ENCODE peak calls at places on chromosome 3, in four cellular contexts. J, I, F and R are unnamed samples.

GRCh38 chr3:198113219-198114053 is 153.4 kb downstream of the LMLN start:
- DNase-seq in J (no peak), I (peak), F (no peak), R (no peak)

GRCh38 chr3:89380006-89380405 is 272.6 kb downstream of the EPHA3 start:
- DNase-seq in J (no peak), I (no peak), F (peak), R (peak)

GRCh38 chr3:142977399-142977728 is 13.9 kb upstream of the PAQR9 start:
- DNase-seq in J (no peak), I (no peak), F (peak), R (no peak)

GRCh38 chr3:15007681-15008141 is 57.4 kb downstream of the MRPS25 start:
- DNase-seq in J (peak), I (no peak), F (peak), R (peak)

GRCh38 chr3:184289426-184289938 is 9.6 kb upstream of the PSMD2 start:
- DNase-seq in J (no peak), I (peak), F (peak), R (peak)

GRCh38 chr3:183548262-183548769 is 7.2 kb downstream of the KLHL6 start:
- DNase-seq in J (no peak), I (no peak), F (peak), R (peak)

GRCh38 chr3:82179291-82179690 is 417.8 kb upstream of the GBE1 start:
- DNase-seq in J (no peak), I (no peak), F (no peak), R (no peak)

GRCh38 chr3:161149529-161149928 is 44.4 kb upstream of the B3GALNT1 start:
- DNase-seq in J (no peak), I (no peak), F (no peak), R (peak)

GRCh38 chr3:18513091-18513490 is 88.0 kb upstream of the SATB1 start:
- DNase-seq in J (no peak), I (no peak), F (no peak), R (no peak)

GRCh38 chr3:155282416-155283091 is 10.9 kb downstream of the STRIT1 start:
- DNase-seq in J (no peak), I (no peak), F (peak), R (no peak)

GRCh38 chr3:37731895-37732294 is 129.8 kb upstream of the CTDSPL start:
- DNase-seq in J (no peak), I (no peak), F (no peak), R (no peak)

GRCh38 chr3:50550079-50550736 is 17.3 kb downstream of the C3orf18 start:
- DNase-seq in J (no peak), I (peak), F (peak), R (no peak)

GRCh38 chr3:160801386-160802118 is 45.5 kb downstream of the PPM1L start:
- DNase-seq in J (peak), I (no peak), F (peak), R (peak)

GRCh38 chr3:37944243-37944955 is 46.2 kb upstream of the VILL start:
- DNase-seq in J (no peak), I (no peak), F (no peak), R (no peak)

GRCh38 chr3:194134757-194135515 is 1.0 kb upstream of the HES1 start:
- DNase-seq in J (peak), I (peak), F (peak), R (peak)

GRCh38 chr3:125602752-125603649 is 7.7 kb upstream of the OSBPL11 start:
- DNase-seq in J (no peak), I (no peak), F (peak), R (peak)

GRCh38 chr3:189144645-189145044 is 27.1 kb upstream of the TPRG1 start:
- DNase-seq in J (no peak), I (no peak), F (peak), R (no peak)

GRCh38 chr3:61387817-61388216 is 136.6 kb upstream of the FHIT start:
- DNase-seq in J (no peak), I (no peak), F (no peak), R (no peak)

GRCh38 chr3:125389282-125389681 is 14.2 kb upstream of the ZNF148 start:
- DNase-seq in J (no peak), I (no peak), F (no peak), R (no peak)

GRCh38 chr3:187714404-187714979 is 12.1 kb upstream of the RTP2 start:
- DNase-seq in J (peak), I (no peak), F (peak), R (peak)

GRCh38 chr3:73575519-73575918 is 49.2 kb downstream of the PDZRN3 start:
- DNase-seq in J (no peak), I (no peak), F (no peak), R (no peak)

GRCh38 chr3:32856355-32856889 is 38.6 kb downstream of the TRIM71 start:
- DNase-seq in J (no peak), I (no peak), F (no peak), R (peak)

GRCh38 chr3:165081183-165081582 is 2.9 kb upstream of the SI start:
- DNase-seq in J (no peak), I (no peak), F (no peak), R (no peak)

GRCh38 chr3:134054881-134055280 is 25.2 kb upstream of the SLCO2A1 start:
- DNase-seq in J (no peak), I (peak), F (no peak), R (no peak)

GRCh38 chr3:184082465-184082864 is 14.4 kb upstream of the HTR3E start:
- DNase-seq in J (no peak), I (no peak), F (no peak), R (no peak)

GRCh38 chr3:197286678-197287077 is 11.7 kb downstream of the DLG1 start:
- DNase-seq in J (no peak), I (no peak), F (no peak), R (no peak)

GRCh38 chr3:23994247-23994574 is 49.1 kb downstream of the NR1D2 start:
- DNase-seq in J (no peak), I (no peak), F (no peak), R (no peak)

GRCh38 chr3:23991236-23992050 is 46.4 kb downstream of the NR1D2 start:
- DNase-seq in J (no peak), I (no peak), F (peak), R (no peak)

GRCh38 chr3:23993556-23994246 is 48.6 kb downstream of the NR1D2 start:
- DNase-seq in J (no peak), I (no peak), F (no peak), R (no peak)

GRCh38 chr3:23996058-23996457 is 51.0 kb downstream of the NR1D2 start:
- DNase-seq in J (no peak), I (no peak), F (peak), R (no peak)

GRCh38 chr3:23992051-23992628 is 47.1 kb downstream of the NR1D2 start:
- DNase-seq in J (peak), I (no peak), F (peak), R (peak)
- H3K27ac ChIP-seq in J (peak), I (no peak), F (no peak), R (no peak)

DNA sequence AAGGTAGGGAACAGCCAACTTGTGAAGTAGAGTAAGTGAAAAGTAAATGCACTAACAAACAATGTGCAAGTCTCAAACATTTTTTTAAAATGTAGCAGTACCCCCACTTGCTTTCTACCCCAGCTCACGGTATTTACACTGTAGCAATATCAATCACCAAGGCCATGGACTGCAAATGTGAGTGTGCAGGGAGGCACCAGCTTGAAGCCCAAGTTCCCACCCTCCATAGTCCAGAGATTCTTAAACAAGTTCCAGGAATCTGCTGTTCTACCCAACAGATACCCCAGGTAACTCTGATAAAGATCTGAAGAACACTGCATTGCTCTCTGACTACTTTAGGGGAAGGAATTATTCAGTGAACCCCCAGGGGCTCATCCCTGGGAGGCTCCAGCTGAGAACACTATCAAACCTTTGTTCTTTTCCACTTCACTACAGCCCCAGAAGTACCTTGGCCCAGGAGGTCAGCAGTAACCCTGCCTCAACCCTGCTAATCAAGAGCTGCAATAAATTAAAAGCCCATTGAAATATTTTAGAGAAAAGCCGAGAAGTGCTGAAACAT is 86.1 kb downstream of the FOXP1 start:
- DNase-seq in J (no peak), I (no peak), F (no peak), R (no peak)
- H3K27ac ChIP-seq in J (peak), I (peak), F (no peak), R (peak)

DNA sequence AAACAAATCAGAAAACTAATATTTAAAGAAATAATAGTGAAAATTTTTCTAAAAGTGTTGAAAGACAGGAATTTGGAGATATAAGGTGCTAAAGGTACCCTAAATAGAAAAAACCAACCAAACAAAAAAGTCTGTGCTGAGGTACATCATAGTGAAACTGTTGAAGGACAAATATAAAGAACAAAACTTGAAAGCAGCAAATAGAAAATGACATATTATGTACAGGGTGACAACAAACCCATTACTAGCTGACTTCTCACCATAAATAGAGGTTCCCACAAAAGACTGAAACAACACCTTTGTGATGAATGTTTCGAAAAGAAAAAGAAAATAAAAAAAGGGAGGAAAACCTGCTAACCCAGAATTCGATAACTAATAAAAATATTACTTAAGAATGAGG is 502.5 kb upstream of the NECTIN3 start:
- DNase-seq in J (no peak), I (no peak), F (no peak), R (no peak)
- H3K27ac ChIP-seq in J (no peak), I (no peak), F (no peak), R (no peak)

GRCh38 chr3:132660745-132661067 is 577 bp downstream of the UBA5 start:
- DNase-seq in J (no peak), I (no peak), F (peak), R (peak)

GRCh38 chr3:132662212-132662611 is 2.1 kb downstream of the UBA5 start:
- DNase-seq in J (no peak), I (no peak), F (no peak), R (no peak)

GRCh38 chr3:132660056-132660744 is at the start of gene UBA5:
- DNase-seq in J (peak), I (peak), F (peak), R (peak)

GRCh38 chr3:132659370-132660055 is at the start of gene ACAD11:
- DNase-seq in J (peak), I (peak), F (peak), R (peak)

GRCh38 chr3:132661120-132661519 is 991 bp downstream of the UBA5 start:
- DNase-seq in J (no peak), I (no peak), F (no peak), R (no peak)
- H3K27ac ChIP-seq in J (peak), I (no peak), F (peak), R (peak)